ENCODE peak calls at places on chromosomes 5 and 9, in six cellular contexts. O is IMR-90, U is HepG2, L is A549, E is H1, M is GM12878. F is an unnamed sample.

GRCh38 chr5:35172526-35172925 is 57.8 kb downstream of the PRLR start:
- DNase-seq in E (no peak), L (no peak), M (no peak), O (no peak), U (no peak), F (no peak)

GRCh38 chr9:74528207-74528606 is 31.1 kb downstream of the RORB start:
- DNase-seq in E (no peak), U (no peak), L (no peak), M (no peak), O (no peak), F (no peak)

GRCh38 chr5:9977070-9977469 is 272.6 kb downstream of the ATPSCKMT start:
- DNase-seq in L (no peak), E (no peak), M (no peak), U (no peak), O (no peak), F (no peak)

GRCh38 chr5:45639038-45639437 is 57.1 kb downstream of the HCN1 start:
- DNase-seq in O (no peak), U (no peak), L (no peak), M (no peak), E (no peak), F (peak)

GRCh38 chr9:133609311-133610098 is at the start of gene FAM163B:
- DNase-seq in L (no peak), O (peak), E (no peak), M (no peak), U (no peak), F (no peak)

GRCh38 chr9:137441289-137441934 is at the start of gene ENTPD8:
- DNase-seq in E (no peak), O (no peak), M (no peak), U (peak), L (peak), F (no peak)

GRCh38 chr5:1111727-1112289 is at the start of gene SLC12A7:
- DNase-seq in M (no peak), L (peak), U (no peak), O (no peak), E (no peak), F (no peak)

GRCh38 chr5:132294728-132295504 is 722 bp downstream of the SLC22A4 start:
- DNase-seq in E (no peak), U (no peak), L (peak), O (peak), M (no peak), F (peak)

GRCh38 chr9:93093449-93094293 is 2.3 kb upstream of the CARD19 start:
- DNase-seq in O (no peak), U (no peak), E (no peak), L (no peak), M (no peak), F (no peak)

GRCh38 chr5:133727636-133728035 is 115.3 kb upstream of the FSTL4 start:
- DNase-seq in U (no peak), O (no peak), E (no peak), M (no peak), L (no peak), F (no peak)

GRCh38 chr5:140039561-140039960 is 3.5 kb downstream of the NRG2 start:
- DNase-seq in M (peak), E (no peak), U (no peak), L (no peak), O (no peak), F (no peak)

GRCh38 chr5:38258319-38259061 is at the start of gene EGFLAM:
- DNase-seq in U (no peak), L (peak), M (no peak), O (no peak), E (peak), F (no peak)

GRCh38 chr5:153168226-153168625 is 322.2 kb upstream of the GRIA1 start:
- DNase-seq in O (no peak), L (no peak), E (no peak), U (no peak), M (no peak), F (no peak)

GRCh38 chr5:54861212-54861894 is 124.0 kb downstream of the ESM1 start:
- DNase-seq in U (no peak), O (peak), M (no peak), L (no peak), E (no peak), F (no peak)

GRCh38 chr9:15132107-15132506 is 174.9 kb downstream of the TTC39B start:
- DNase-seq in O (no peak), E (no peak), U (no peak), L (no peak), M (no peak), F (no peak)

GRCh38 chr5:134975843-134976242 is 8.1 kb downstream of the CATSPER3 start:
- DNase-seq in U (no peak), L (no peak), O (peak), M (no peak), E (no peak), F (no peak)

GRCh38 chr5:173802670-173803165 is 85.4 kb upstream of the CPEB4 start:
- DNase-seq in U (peak), M (no peak), L (peak), E (no peak), O (peak), F (no peak)

GRCh38 chr9:77753183-77753582 is 105.1 kb upstream of the GNA14 start:
- DNase-seq in O (no peak), M (no peak), U (no peak), L (no peak), E (no peak), F (no peak)

GRCh38 chr5:72347801-72348305 is 27.7 kb downstream of the PTCD2 start:
- DNase-seq in M (no peak), L (peak), O (peak), E (no peak), U (no peak), F (peak)

GRCh38 chr9:133370680-133371079 is 5.2 kb downstream of the SURF4 start:
- DNase-seq in U (no peak), L (no peak), O (no peak), M (no peak), E (no peak), F (no peak)

GRCh38 chr5:73312146-73312871 is 136.3 kb downstream of the FOXD1 start:
- DNase-seq in E (no peak), L (peak), O (peak), U (no peak), M (no peak), F (no peak)

GRCh38 chr9:73539881-73540280 is 388.2 kb downstream of the ANXA1 start:
- DNase-seq in L (no peak), M (no peak), U (no peak), E (no peak), O (no peak), F (no peak)

GRCh38 chr9:131942076-131942720 is 137.5 kb downstream of the MED27 start:
- DNase-seq in L (no peak), O (peak), M (no peak), E (no peak), U (no peak), F (no peak)

GRCh38 chr9:31776471-31776870 is 608.0 kb upstream of the ACO1 start:
- DNase-seq in O (no peak), L (no peak), U (no peak), M (no peak), E (no peak), F (no peak)

GRCh38 chr5:670396-671270 is 22.5 kb downstream of the TPPP start:
- DNase-seq in M (no peak), O (no peak), L (no peak), U (no peak), E (no peak), F (no peak)

GRCh38 chr5:173486355-173486754 is 130.1 kb downstream of the BOD1 start:
- DNase-seq in O (no peak), E (no peak), M (no peak), U (no peak), L (no peak), F (no peak)

GRCh38 chr5:140182803-140183367 is 7.9 kb downstream of the CYSTM1 start:
- DNase-seq in E (no peak), O (peak), L (no peak), U (no peak), M (no peak), F (no peak)

GRCh38 chr5:163135849-163136248 is 301.5 kb upstream of the CCNG1 start:
- DNase-seq in E (no peak), L (no peak), U (no peak), M (no peak), O (no peak), F (no peak)
- TF ChIP-seq CEBPB in E (no peak), L (no peak), U (no peak), M (no peak), O (no peak), F (no peak)

GRCh38 chr5:149271717-149272558 is at the start of gene AFAP1L1:
- DNase-seq in L (peak), O (peak), E (no peak), M (no peak), U (peak), F (peak)

GRCh38 chr5:149273237-149273636 is 1.6 kb downstream of the AFAP1L1 start:
- DNase-seq in M (no peak), O (no peak), L (no peak), U (no peak), E (no peak), F (no peak)

GRCh38 chr5:149273950-149274349 is 2.3 kb downstream of the AFAP1L1 start:
- DNase-seq in O (no peak), L (no peak), M (no peak), U (peak), E (no peak), F (no peak)

GRCh38 chr5:149268928-149269557 is 2.6 kb upstream of the AFAP1L1 start:
- DNase-seq in M (no peak), L (peak), O (peak), U (peak), E (no peak), F (peak)

DNA sequence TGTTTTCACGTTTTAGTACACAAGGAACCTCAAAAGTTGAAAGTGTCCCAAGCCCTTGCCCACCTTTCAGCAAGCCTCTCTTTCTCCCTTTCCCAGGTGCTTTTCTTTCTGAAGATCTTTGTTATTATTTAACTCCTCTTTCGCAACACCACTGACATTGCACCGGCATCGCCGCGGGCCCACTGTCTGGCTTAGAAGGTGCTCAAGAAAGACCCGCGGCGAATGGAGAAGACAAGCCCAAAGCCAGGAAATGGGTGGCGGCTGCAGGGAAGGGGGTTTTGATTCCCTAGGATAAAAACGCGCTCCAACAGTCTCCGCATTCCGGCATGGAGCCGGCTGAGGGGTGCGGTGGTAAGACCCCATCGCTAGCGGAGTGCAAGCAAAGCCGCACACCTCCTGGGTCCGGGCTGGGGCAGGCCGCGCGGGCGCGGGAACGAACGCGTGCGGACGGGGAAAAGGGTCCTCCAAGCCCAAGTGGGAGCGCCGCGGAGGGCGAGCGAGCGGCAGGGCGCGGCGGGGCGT is 403 bp upstream of the AFAP1L1 start:
- DNase-seq in U (peak), E (no peak), L (peak), M (no peak), O (no peak), F (no peak)
- TF ChIP-seq CEBPB in U (peak), E (peak), L (peak), M (no peak), O (peak), F (peak)

GRCh38 chr9:70094747-70095146 is 51.1 kb downstream of the MAMDC2 start:
- DNase-seq in L (no peak), M (no peak), U (no peak), O (no peak), E (no peak), F (no peak)
- TF ChIP-seq CEBPB in L (no peak), M (no peak), U (no peak), O (no peak), E (no peak), F (no peak)

DNA sequence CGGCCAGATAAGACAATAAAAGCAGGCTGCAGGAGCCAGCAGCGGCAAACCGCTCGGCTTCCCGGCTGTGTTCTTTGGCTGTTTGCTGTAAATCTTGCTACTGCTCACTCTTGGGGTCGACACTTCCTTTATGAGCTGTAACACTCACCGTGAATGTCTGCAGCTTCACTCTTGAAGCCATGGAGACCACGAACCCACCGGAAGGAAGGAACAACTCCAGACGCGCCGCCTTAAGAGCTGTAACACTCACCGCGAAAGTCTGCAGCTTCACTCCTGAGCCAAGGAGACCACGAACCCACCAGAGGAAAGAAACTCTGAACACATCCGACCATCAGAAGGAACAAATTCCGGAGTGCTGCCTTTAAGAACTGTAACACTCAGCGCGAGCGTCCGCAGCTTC is 451.7 kb downstream of the AGTPBP1 start:
- DNase-seq in U (no peak), M (no peak), O (no peak), L (no peak), E (no peak), F (no peak)
- TF ChIP-seq CEBPB in U (no peak), M (no peak), O (no peak), L (no peak), E (no peak), F (no peak)

GRCh38 chr9:35616681-35617459 is 1.3 kb downstream of the CD72 start:
- DNase-seq in E (no peak), O (peak), L (no peak), U (no peak), M (no peak), F (no peak)

GRCh38 chr9:35619800-35620158 is 1.6 kb upstream of the CD72 start:
- DNase-seq in L (no peak), O (no peak), M (peak), E (no peak), U (no peak), F (no peak)

GRCh38 chr9:35618325-35618727 is at the start of gene CD72:
- DNase-seq in U (no peak), E (no peak), L (no peak), M (no peak), O (no peak), F (no peak)

GRCh38 chr9:35617548-35617947 is 665 bp downstream of the CD72 start:
- DNase-seq in O (no peak), E (no peak), L (no peak), M (no peak), U (no peak), F (no peak)

DNA sequence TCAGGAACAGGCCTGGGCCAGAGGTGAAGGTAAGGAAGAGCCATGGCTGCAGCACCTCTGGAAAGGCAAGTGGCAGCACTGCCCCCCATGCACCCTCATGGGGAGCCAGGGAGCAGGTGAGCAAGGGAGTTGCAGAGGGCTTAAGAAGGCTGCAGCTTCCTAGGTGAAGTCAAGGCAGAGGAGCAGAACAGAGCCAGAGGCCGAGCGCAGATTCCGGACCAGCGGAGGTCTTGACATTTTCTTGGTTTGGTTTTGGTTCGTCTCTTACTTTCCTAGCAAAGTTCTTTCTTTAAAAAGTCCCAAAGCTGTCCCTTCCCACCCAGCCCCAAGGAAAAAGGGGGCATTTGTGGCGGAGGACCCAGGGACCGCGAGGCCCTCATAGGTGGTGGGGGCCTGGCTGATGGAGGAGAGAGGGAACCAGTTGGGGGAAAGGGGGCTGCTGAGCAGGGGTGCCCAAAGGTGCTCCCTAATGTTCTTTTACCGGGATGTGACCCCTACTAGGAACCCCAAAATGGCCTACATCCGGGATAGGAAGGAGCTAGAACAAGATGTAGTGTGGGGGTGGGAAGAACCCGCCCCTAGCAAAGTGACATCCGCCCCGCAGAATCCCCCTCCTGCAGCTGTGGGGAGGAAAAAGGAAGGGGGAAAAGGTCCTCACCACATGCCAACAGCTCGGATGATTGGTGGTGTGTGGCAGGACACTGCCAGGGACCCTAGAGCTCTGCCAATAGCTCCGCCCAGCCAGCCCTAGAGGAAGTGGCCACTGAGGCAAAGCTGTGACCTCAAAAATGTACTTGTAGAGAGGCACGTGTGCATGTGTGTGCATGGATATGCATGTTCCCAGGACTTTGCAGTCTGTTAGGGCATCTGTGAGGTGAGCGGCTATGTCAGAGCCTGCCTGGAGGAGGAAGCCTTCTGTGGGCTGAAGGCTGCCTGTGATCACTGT is 914 bp upstream of the CD72 start:
- DNase-seq in L (no peak), U (no peak), O (peak), E (no peak), M (peak), F (no peak)
- TF ChIP-seq CEBPB in L (no peak), U (no peak), O (no peak), E (no peak), M (no peak), F (no peak)

GRCh38 chr5:170498811-170499210 is 5.0 kb upstream of the KCNIP1 start:
- DNase-seq in M (no peak), O (no peak), U (no peak), L (no peak), E (no peak), F (no peak)

GRCh38 chr5:170502692-170503091 is 1.1 kb upstream of the KCNIP1 start:
- DNase-seq in M (no peak), U (no peak), L (no peak), O (no peak), E (no peak), F (no peak)

GRCh38 chr5:170501931-170502330 is 1.9 kb upstream of the KCNIP1 start:
- DNase-seq in O (no peak), E (no peak), M (no peak), L (no peak), U (no peak), F (no peak)

GRCh38 chr5:170499621-170500020 is 4.2 kb upstream of the KCNIP1 start:
- DNase-seq in O (no peak), E (no peak), U (no peak), M (no peak), L (no peak), F (no peak)

GRCh38 chr5:170501361-170501760 is 2.5 kb upstream of the KCNIP1 start:
- DNase-seq in E (no peak), U (no peak), M (no peak), L (no peak), O (no peak), F (no peak)
- TF ChIP-seq CEBPB in E (no peak), U (no peak), M (no peak), L (no peak), O (no peak), F (no peak)

GRCh38 chr5:15021286-15022046 is 149.9 kb upstream of the ANKH start:
- DNase-seq in U (no peak), O (peak), L (no peak), M (no peak), E (no peak), F (no peak)

GRCh38 chr5:15023266-15023665 is 151.7 kb upstream of the ANKH start:
- DNase-seq in U (no peak), O (no peak), E (no peak), M (no peak), L (no peak), F (no peak)

GRCh38 chr5:15026011-15026481 is 154.5 kb upstream of the ANKH start:
- DNase-seq in L (no peak), E (no peak), M (no peak), U (no peak), O (peak), F (no peak)

GRCh38 chr5:15023846-15024245 is 152.3 kb upstream of the ANKH start:
- DNase-seq in U (no peak), M (no peak), E (no peak), L (no peak), O (no peak), F (no peak)

DNA sequence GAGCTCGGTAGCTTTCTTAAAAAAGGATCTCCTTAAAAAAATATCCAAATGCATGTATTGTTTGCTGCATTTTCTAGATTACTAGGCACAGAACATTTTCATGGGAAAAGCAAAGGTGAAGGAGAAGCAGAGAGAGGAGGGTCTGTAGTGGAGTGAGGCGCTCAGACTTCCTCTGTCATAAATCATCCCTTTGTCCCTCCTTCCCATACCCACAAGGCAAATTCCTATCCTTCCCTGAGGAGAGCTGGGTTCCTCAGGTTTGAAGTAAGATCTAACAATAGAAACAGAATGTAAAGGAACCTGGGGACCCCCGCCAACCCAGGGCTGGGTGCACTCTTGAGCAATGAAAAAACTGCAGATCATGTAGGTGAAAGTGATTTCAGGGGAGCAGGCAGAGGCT is 149.2 kb upstream of the ANKH start:
- DNase-seq in M (no peak), O (no peak), E (no peak), L (no peak), U (no peak), F (no peak)
- TF ChIP-seq CEBPB in M (no peak), O (no peak), E (no peak), L (no peak), U (no peak), F (no peak)

DNA sequence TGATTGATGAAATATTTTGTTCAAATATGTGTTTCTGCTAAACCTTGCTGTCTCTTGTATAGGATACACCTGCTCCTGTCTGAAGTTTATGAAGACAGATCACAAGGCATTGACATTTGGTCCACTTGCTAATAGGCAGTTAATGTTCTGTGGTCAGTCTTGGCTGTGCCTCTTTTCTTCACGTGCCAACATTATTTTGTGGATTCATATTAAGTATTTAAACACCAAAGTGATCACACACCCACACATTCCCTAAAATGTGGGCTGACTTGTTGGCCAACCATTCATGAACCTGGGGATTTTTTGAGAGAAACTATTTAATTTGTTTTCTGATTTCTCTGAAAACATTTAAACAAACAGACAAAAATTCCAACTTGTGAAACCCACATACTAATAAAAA is 33.7 kb downstream of the ZNF462 start:
- DNase-seq in M (no peak), O (no peak), L (no peak), U (no peak), E (no peak), F (no peak)
- TF ChIP-seq CEBPB in M (no peak), O (no peak), L (no peak), U (no peak), E (no peak), F (no peak)

GRCh38 chr5:33049298-33049697 is 338.2 kb downstream of the NPR3 start:
- DNase-seq in E (no peak), L (peak), O (no peak), M (no peak), U (no peak), F (peak)
- TF ChIP-seq CEBPB in E (no peak), L (no peak), O (no peak), M (no peak), U (no peak), F (no peak)

F was measured in HCT116.